ENCODE peak calls at places on chromosomes 16 and 17, in six cellular contexts. Y is AG04450, L is neural crest cell, P is endothelial cell of umbilical vein, W is bronchial epithelial cell, E is suprapubic skin. H is an unnamed sample.

GRCh38 chr16:10080031-10080772 is 102.0 kb downstream of the GRIN2A start:
- DNase-seq in L (no peak), W (peak; percentile 44), Y (no peak), E (no peak), P (peak; percentile 73), H (peak; percentile 27)

GRCh38 chr17:71361691-71362450 is 758.9 kb upstream of the SOX9 start:
- DNase-seq in E (no peak), Y (peak; percentile 33), L (no peak), W (peak; percentile 69), P (no peak), H (peak; percentile 52)

GRCh38 chr17:48100160-48100559 is 1.1 kb downstream of the CBX1 start:
- DNase-seq in P (no peak), Y (peak; percentile 3), L (no peak), W (peak; percentile 77), E (no peak), H (peak; percentile 77)

GRCh38 chr17:53032861-53033271 is 789.9 kb upstream of the KIF2B start:
- DNase-seq in W (peak; percentile 66), L (peak; percentile 7), P (peak; percentile 88), E (no peak), Y (no peak), H (peak; percentile 64)

GRCh38 chr17:32960815-32961214 is 30.8 kb upstream of the SPACA3 start:
- DNase-seq in P (no peak), L (no peak), Y (no peak), E (no peak), W (peak; percentile 52), H (peak; percentile 49)

GRCh38 chr16:30958164-30959083 is 870 bp downstream of the SETD1A start:
- DNase-seq in E (no peak), W (no peak), Y (no peak), P (peak; percentile 34), L (peak; percentile 50), H (peak; percentile 46)

GRCh38 chr16:68287276-68288251 is 23.2 kb downstream of the SLC7A6OS start:
- DNase-seq in E (peak; percentile 88), W (peak; percentile 71), L (no peak), P (peak; percentile 89), Y (no peak), H (peak; percentile 67)

GRCh38 chr17:75525806-75526554 is 483 bp downstream of the LLGL2 start:
- DNase-seq in E (no peak), Y (no peak), L (no peak), W (no peak), P (no peak), H (no peak)

GRCh38 chr17:40091691-40092397 is 8.5 kb downstream of the NR1D1 start:
- DNase-seq in E (no peak), P (no peak), L (no peak), Y (no peak), W (no peak), H (no peak)

GRCh38 chr17:3511841-3512511 is 36.2 kb downstream of the ASPA start:
- DNase-seq in L (no peak), Y (no peak), W (no peak), E (peak; percentile 71), P (no peak), H (no peak)

GRCh38 chr16:21589551-21589950 is 9.8 kb upstream of the METTL9 start:
- DNase-seq in E (no peak), W (no peak), P (no peak), L (no peak), Y (no peak), H (no peak)

GRCh38 chr17:45431531-45432404 is 902 bp downstream of the ARHGAP27 start:
- DNase-seq in E (peak; percentile 93), W (peak; percentile 83), P (peak; percentile 54), Y (no peak), L (peak; percentile 43), H (peak; percentile 90)

GRCh38 chr16:10929853-10930754 is 12.2 kb downstream of the DEXI start:
- DNase-seq in P (no peak), E (no peak), Y (no peak), W (no peak), L (no peak), H (no peak)

GRCh38 chr16:48901712-48902374 is 291.9 kb upstream of the N4BP1 start:
- DNase-seq in Y (no peak), W (no peak), P (no peak), L (no peak), E (peak; percentile 24), H (no peak)

GRCh38 chr17:258045-258734 is 76.7 kb upstream of the DOC2B start:
- DNase-seq in W (no peak), L (no peak), P (no peak), Y (no peak), E (no peak), H (no peak)

GRCh38 chr17:39244600-39245570 is 19.1 kb upstream of the STAC2 start:
- DNase-seq in L (peak; percentile 90), E (peak; percentile 95), P (peak; percentile 82), Y (peak; percentile 54), W (peak; percentile 76), H (peak; percentile 87)

GRCh38 chr17:9522074-9522473 is 53.5 kb downstream of the STX8 start:
- DNase-seq in E (no peak), W (peak; percentile 33), P (peak; percentile 52), L (peak; percentile 10), Y (peak; percentile 18), H (peak; percentile 64)

GRCh38 chr17:31926100-31926729 is 10.6 kb upstream of the SUZ12 start:
- DNase-seq in W (no peak), P (no peak), E (no peak), Y (no peak), L (no peak), H (no peak)

GRCh38 chr17:74012465-74012864 is 191.0 kb upstream of the RPL38 start:
- DNase-seq in P (no peak), Y (no peak), W (no peak), E (no peak), L (no peak), H (no peak)

GRCh38 chr16:75028544-75028943 is 29.7 kb downstream of the ZNRF1 start:
- DNase-seq in L (no peak), E (no peak), P (no peak), W (no peak), Y (no peak), H (no peak)

GRCh38 chr16:55513616-55514015 is 4.7 kb downstream of the LPCAT2 start:
- DNase-seq in E (no peak), Y (no peak), P (no peak), W (no peak), L (no peak), H (no peak)

GRCh38 chr16:78530283-78530682 is 430.8 kb downstream of the WWOX start:
- DNase-seq in L (no peak), W (no peak), Y (no peak), E (no peak), P (no peak), H (no peak)

GRCh38 chr17:74197801-74198200 is 5.7 kb upstream of the RPL38 start:
- DNase-seq in P (no peak), L (no peak), E (no peak), Y (no peak), W (no peak), H (no peak)

GRCh38 chr16:77613115-77613514 is 109.2 kb upstream of the NUDT7 start:
- DNase-seq in P (no peak), Y (no peak), W (no peak), L (no peak), E (no peak), H (peak; percentile 0)

GRCh38 chr17:69690531-69690930 is 276.0 kb downstream of the MAP2K6 start:
- DNase-seq in W (no peak), E (no peak), L (no peak), P (no peak), Y (no peak), H (no peak)

DNA sequence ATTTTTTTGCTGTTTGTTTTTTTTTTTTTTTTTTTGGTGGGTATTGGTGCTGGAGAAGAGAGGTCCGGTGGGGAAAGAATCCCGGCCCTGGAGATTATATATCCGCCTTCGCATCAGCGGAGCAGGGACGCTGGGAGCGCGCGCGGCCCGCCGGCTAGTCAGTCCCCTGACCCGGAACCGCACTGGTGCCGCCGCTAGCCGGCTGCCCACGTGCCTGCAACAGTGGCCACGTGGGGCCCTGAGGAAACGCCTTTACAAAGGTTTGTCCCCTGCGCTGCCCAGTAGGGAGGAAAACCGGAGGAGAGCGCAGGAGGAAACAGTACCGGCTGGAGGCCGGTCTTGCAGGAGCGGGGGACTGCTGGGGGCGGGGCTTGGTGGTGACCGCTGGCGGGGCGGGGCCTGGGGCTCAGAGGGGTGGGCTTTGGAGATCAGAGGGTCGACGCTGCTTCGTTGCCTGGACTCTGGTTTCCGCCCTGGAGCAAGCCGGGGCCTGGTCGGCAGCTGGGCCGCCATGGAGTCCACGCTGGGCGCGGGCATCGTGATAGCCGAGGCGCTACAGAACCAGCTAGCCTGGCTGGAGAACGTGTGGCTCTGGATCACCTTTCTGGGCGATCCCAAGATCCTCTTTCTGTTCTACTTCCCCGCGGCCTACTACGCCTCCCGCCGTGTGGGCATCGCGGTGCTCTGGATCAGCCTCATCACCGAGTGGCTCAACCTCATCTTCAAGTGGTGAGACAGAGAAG is at the start of gene G6PC3:
- DNase-seq in L (peak; percentile 96), W (peak; percentile 88), Y (peak; percentile 95), P (peak; percentile 98), E (peak; percentile 96), H (peak; percentile 94)
- TF ChIP-seq CTCF in L (no peak), W (no peak), Y (no peak), P (no peak), E (no peak), H (no peak)

GRCh38 chr16:51762081-51762995 is 611.3 kb upstream of the SALL1 start:
- DNase-seq in W (peak; percentile 43), E (peak; percentile 78), L (peak; percentile 91), Y (peak; percentile 53), P (peak; percentile 36), H (peak; percentile 75)
- TF ChIP-seq CTCF in W (peak; percentile 93), E (peak; percentile 90), L (peak; percentile 98), Y (peak; percentile 96), P (peak; percentile 82), H (peak; percentile 86)

DNA sequence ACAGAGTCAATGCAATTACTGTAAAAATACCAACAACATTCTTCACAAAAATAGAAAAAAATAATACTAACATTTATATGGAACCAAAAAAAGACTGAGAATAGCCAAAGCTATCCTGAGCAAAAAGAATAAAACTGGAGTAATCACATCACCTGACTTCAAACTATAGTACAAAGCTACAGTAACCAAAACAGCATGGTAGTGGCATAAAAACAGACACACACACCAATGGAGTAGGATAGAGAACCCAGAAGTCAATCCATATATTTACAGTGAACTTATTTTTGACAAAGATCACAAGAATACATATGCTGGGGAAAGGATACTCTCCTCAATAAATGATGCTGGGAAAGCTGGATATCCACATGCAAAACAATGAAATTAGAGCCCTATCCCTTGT is 84.2 kb downstream of the CEP112 start:
- DNase-seq in E (no peak), Y (no peak), L (no peak), P (no peak), W (no peak), H (no peak)
- TF ChIP-seq CTCF in E (no peak), Y (no peak), L (no peak), P (no peak), W (no peak), H (no peak)

GRCh38 chr17:7711356-7711755 is 6.2 kb upstream of the DNAH2 start:
- DNase-seq in W (no peak), L (no peak), Y (no peak), P (no peak), E (no peak), H (no peak)
- TF ChIP-seq CTCF in W (peak; percentile 16), L (peak; percentile 45), Y (peak; percentile 11), P (peak; percentile 9), E (peak; percentile 22), H (peak; percentile 26)

H was measured in epithelial cell of esophagus.